ENCODE peak calls at places on chromosome 14, in seven cellular contexts. E, X, O, G, I, C and D are unnamed samples.

GRCh38 chr14:64945431-64945830 is 2.9 kb upstream of the GPX2 start:
- DNase-seq in E (no peak), X (no peak), O (no peak), G (no peak), I (no peak), C (no peak), D (no peak)

GRCh38 chr14:99850705-99851104 is 57.5 kb downstream of the EML1 start:
- DNase-seq in E (peak), X (no peak), O (no peak), G (no peak), I (no peak), C (peak), D (no peak)

GRCh38 chr14:92362781-92363235 is 39.8 kb downstream of the SLC24A4 start:
- DNase-seq in E (peak), X (no peak), O (no peak), G (no peak), I (peak), C (no peak), D (no peak)

GRCh38 chr14:22478670-22479069 is 110.4 kb downstream of the DAD1 start:
- DNase-seq in E (no peak), X (no peak), O (no peak), G (no peak), I (no peak), C (no peak), D (no peak)

GRCh38 chr14:96905825-96906224 is 108.6 kb downstream of the VRK1 start:
- DNase-seq in E (no peak), X (no peak), O (no peak), G (no peak), I (no peak), C (no peak), D (no peak)

GRCh38 chr14:104817930-104818713 is 17.2 kb downstream of the ZBTB42 start:
- DNase-seq in E (no peak), X (no peak), O (no peak), G (no peak), I (no peak), C (no peak), D (no peak)

GRCh38 chr14:92729632-92730358 is 18.6 kb downstream of the LGMN start:
- DNase-seq in E (peak), X (no peak), O (no peak), G (no peak), I (no peak), C (peak), D (no peak)

GRCh38 chr14:61556455-61556854 is 138.9 kb upstream of the HIF1A start:
- DNase-seq in E (no peak), X (no peak), O (no peak), G (no peak), I (no peak), C (no peak), D (no peak)

GRCh38 chr14:94383777-94384176 is 4.6 kb downstream of the SERPINA1 start:
- DNase-seq in E (no peak), X (no peak), O (no peak), G (peak), I (peak), C (no peak), D (no peak)

GRCh38 chr14:105026033-105026785 is 5.3 kb upstream of the CDCA4 start:
- DNase-seq in E (peak), X (no peak), O (no peak), G (no peak), I (no peak), C (peak), D (no peak)

GRCh38 chr14:94056579-94057308 is 24.3 kb downstream of the DDX24 start:
- DNase-seq in E (no peak), X (no peak), O (no peak), G (no peak), I (no peak), C (peak), D (no peak)

GRCh38 chr14:91388551-91388975 is 29.1 kb downstream of the CCDC88C start:
- DNase-seq in E (peak), X (no peak), O (no peak), G (no peak), I (no peak), C (peak), D (no peak)

GRCh38 chr14:60204843-60205774 is 39.9 kb upstream of the DHRS7 start:
- DNase-seq in E (no peak), X (no peak), O (no peak), G (no peak), I (no peak), C (no peak), D (no peak)

GRCh38 chr14:72332871-72333270 is 400.6 kb downstream of the RGS6 start:
- DNase-seq in E (no peak), X (peak), O (no peak), G (no peak), I (no peak), C (no peak), D (no peak)

GRCh38 chr14:59428581-59429012 is 36.6 kb downstream of the GPR135 start:
- DNase-seq in E (peak), X (no peak), O (no peak), G (no peak), I (no peak), C (peak), D (no peak)

GRCh38 chr14:53336729-53337128 is 183.6 kb upstream of the DDHD1 start:
- DNase-seq in E (no peak), X (no peak), O (no peak), G (no peak), I (no peak), C (no peak), D (no peak)

GRCh38 chr14:83395321-83395720 is 1861.7 kb upstream of the SEL1L start:
- DNase-seq in E (peak), X (no peak), O (no peak), G (no peak), I (no peak), C (no peak), D (no peak)

GRCh38 chr14:35244542-35244941 is 47.6 kb upstream of the PSMA6 start:
- DNase-seq in E (no peak), X (no peak), O (no peak), G (no peak), I (no peak), C (no peak), D (no peak)

GRCh38 chr14:91754819-91755218 is 22.9 kb upstream of the CATSPERB start:
- DNase-seq in E (no peak), X (no peak), O (no peak), G (no peak), I (no peak), C (no peak), D (no peak)

GRCh38 chr14:104977681-104978647 is at the start of gene AHNAK2:
- DNase-seq in E (peak), X (peak), O (peak), G (peak), I (peak), C (peak), D (peak)

GRCh38 chr14:55715889-55716288 is 135.9 kb downstream of the KTN1 start:
- DNase-seq in E (peak), X (peak), O (peak), G (no peak), I (no peak), C (peak), D (no peak)

GRCh38 chr14:45249847-45250575 is 3.0 kb downstream of the MIS18BP1 start:
- DNase-seq in E (peak), X (no peak), O (no peak), G (no peak), I (no peak), C (peak), D (no peak)

GRCh38 chr14:101072945-101073597 is 169.5 kb upstream of the RTL1 start:
- DNase-seq in E (peak), X (peak), O (peak), G (peak), I (peak), C (peak), D (peak)

GRCh38 chr14:36935976-36936678 is 236.3 kb downstream of the SLC25A21 start:
- DNase-seq in E (peak), X (no peak), O (no peak), G (no peak), I (no peak), C (no peak), D (no peak)

GRCh38 chr14:50260511-50260910 is 29.1 kb upstream of the SOS2 start:
- DNase-seq in E (peak), X (peak), O (peak), G (no peak), I (no peak), C (peak), D (no peak)

GRCh38 chr14:77290705-77291104 is 19.7 kb upstream of the NGB start:
- DNase-seq in E (peak), X (peak), O (no peak), G (no peak), I (no peak), C (peak), D (no peak)

GRCh38 chr14:105067140-105067968 is 2.1 kb upstream of the GPR132 start:
- DNase-seq in E (peak), X (no peak), O (peak), G (no peak), I (no peak), C (peak), D (no peak)

GRCh38 chr14:37889087-37889486 is 293.7 kb downstream of the TTC6 start:
- DNase-seq in E (no peak), X (peak), O (no peak), G (no peak), I (no peak), C (no peak), D (no peak)

GRCh38 chr14:92475037-92475436 is 38.5 kb upstream of the RIN3 start:
- DNase-seq in E (no peak), X (no peak), O (no peak), G (no peak), I (no peak), C (no peak), D (no peak)

GRCh38 chr14:84806627-84807026 is 723.3 kb upstream of the FLRT2 start:
- DNase-seq in E (no peak), X (peak), O (no peak), G (no peak), I (no peak), C (no peak), D (no peak)

GRCh38 chr14:23563473-23564180 is 4.0 kb downstream of the AP1G2 start:
- DNase-seq in E (no peak), X (no peak), O (peak), G (no peak), I (no peak), C (no peak), D (no peak)

GRCh38 chr14:99424306-99424877 is 56.3 kb downstream of the SETD3 start:
- DNase-seq in E (no peak), X (peak), O (peak), G (no peak), I (peak), C (no peak), D (no peak)

GRCh38 chr14:20627337-20628032 is 14.0 kb downstream of the OR6S1 start:
- DNase-seq in E (no peak), X (no peak), O (no peak), G (no peak), I (no peak), C (no peak), D (no peak)

GRCh38 chr14:102501751-102502315 is 7.7 kb downstream of the ANKRD9 start:
- DNase-seq in E (no peak), X (no peak), O (peak), G (peak), I (peak), C (no peak), D (no peak)

GRCh38 chr14:102502571-102502970 is 7.0 kb downstream of the ANKRD9 start:
- DNase-seq in E (no peak), X (no peak), O (no peak), G (no peak), I (no peak), C (no peak), D (no peak)

GRCh38 chr14:102499401-102500189 is 10.0 kb downstream of the ANKRD9 start:
- DNase-seq in E (no peak), X (no peak), O (no peak), G (no peak), I (peak), C (no peak), D (no peak)

GRCh38 chr14:102500190-102500661 is 9.3 kb downstream of the ANKRD9 start:
- DNase-seq in E (peak), X (no peak), O (no peak), G (no peak), I (peak), C (peak), D (no peak)

GRCh38 chr14:102500724-102501123 is 8.9 kb downstream of the ANKRD9 start:
- DNase-seq in E (no peak), X (no peak), O (no peak), G (no peak), I (peak), C (no peak), D (no peak)
- H4K8ac ChIP-seq in E (no peak), X (no peak), O (no peak), G (no peak), I (no peak), C (no peak), D (no peak)

DNA sequence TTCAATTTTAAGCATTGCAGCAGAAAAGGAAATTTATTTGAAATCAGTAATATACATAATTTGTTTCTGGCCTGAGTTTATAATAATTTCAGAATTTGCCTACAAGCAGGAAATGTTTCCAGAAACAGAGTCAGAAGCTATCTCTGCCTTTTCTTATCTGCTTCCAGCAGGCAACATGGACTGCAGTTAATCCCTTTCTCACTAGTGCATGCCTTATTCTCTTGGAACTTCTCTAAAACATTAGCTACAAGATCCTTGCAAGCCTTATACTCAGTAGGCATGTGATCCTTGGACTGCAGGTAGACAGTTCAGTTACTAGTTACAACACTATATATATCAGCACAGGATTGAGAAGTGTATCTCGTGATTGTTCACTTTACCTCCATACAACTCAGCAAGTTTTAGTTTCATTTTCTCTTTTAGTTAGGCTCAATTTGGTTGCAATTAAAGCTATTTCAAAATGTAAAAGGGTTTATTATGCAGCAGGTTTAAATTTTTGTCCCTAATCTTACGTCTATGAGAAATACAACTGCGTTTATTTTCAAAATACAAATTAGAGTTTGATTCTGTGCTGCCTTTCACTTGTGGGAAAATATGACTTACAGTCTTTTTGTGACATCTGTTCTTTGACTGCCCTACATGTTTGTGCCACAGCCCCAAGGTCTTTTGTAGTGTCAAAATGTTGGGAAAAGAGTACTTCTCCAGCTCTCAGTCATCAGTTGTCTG is 709.1 kb upstream of the FOXG1 start:
- DNase-seq in E (no peak), X (peak), O (no peak), G (no peak), I (no peak), C (no peak), D (no peak)
- H4K8ac ChIP-seq in E (no peak), X (no peak), O (no peak), G (no peak), I (no peak), C (no peak), D (no peak)

GRCh38 chr14:63182967-63183366 is 21.3 kb upstream of the RHOJ start:
- DNase-seq in E (no peak), X (no peak), O (no peak), G (no peak), I (no peak), C (no peak), D (no peak)
- H4K8ac ChIP-seq in E (no peak), X (no peak), O (no peak), G (no peak), I (no peak), C (no peak), D (no peak)

DNA sequence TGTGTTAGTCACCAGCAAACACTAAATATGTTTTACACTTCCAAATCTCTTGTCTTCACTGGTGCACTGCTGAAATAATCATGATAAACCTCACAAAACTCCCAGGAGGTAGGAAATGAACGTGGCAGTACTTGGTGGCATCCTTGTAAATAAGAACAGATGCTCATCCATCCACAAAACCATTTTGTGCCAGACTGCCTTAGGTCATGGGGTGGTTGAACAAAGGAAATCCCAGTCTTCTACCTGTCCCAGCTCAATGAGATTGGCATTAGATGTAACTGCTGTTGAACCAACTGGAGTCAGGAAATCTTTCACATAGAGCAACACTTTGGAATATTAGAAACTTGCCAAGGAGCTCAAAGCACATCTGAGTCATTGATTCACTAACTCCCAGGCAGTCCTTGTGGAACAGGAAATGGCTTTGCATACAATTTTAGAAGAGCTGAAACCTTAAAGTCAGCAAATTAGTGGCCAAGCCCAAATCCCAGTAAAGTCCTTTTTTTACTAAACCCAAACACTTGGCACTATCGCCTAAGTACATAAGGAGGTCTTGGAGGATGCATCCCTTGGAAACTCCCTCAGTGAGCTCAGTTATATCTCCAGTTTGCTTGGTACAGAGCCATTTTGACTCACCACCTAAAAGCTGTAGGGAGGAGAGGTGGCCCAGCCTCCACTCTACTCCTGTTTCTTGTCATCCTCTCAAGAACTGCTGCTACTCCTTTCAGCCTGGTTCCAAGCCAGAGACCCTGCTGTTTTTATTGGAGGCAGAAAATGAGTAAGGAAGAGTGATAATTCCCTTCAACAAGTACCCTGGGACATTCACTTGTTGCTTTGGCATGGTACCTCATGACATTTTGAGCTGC is 208.0 kb downstream of the NOVA1 start:
- DNase-seq in E (peak), X (no peak), O (no peak), G (no peak), I (no peak), C (peak), D (no peak)
- H4K8ac ChIP-seq in E (no peak), X (no peak), O (no peak), G (no peak), I (no peak), C (no peak), D (no peak)

DNA sequence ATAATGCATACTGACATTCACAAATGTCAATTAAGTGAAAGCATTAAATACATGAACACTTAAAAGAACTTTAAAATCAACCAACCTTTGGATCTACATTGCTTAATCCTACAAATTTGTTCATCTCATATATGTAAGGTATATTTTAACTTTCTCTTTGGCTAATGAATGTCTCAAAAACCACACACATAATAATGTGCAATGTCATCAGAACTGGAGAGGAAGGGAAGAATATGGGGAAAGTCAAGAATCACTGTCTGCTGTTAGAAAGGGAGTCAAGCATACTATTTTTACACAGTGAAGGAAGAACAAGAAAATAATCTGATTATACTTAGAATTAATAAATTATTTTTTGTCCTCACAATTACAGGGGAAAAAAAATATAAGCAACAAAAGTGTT is 4.9 kb downstream of the GMFB start:
- DNase-seq in E (no peak), X (no peak), O (no peak), G (no peak), I (no peak), C (no peak), D (no peak)
- H4K8ac ChIP-seq in E (no peak), X (no peak), O (no peak), G (no peak), I (no peak), C (no peak), D (no peak)

GRCh38 chr14:66495214-66496098 is 9.3 kb downstream of the CCDC196 start:
- DNase-seq in E (peak), X (peak), O (no peak), G (no peak), I (peak), C (peak), D (peak)
- H4K8ac ChIP-seq in E (no peak), X (no peak), O (no peak), G (no peak), I (no peak), C (no peak), D (no peak)

GRCh38 chr14:75247939-75248338 is 30.7 kb upstream of the FOS start:
- DNase-seq in E (no peak), X (no peak), O (no peak), G (no peak), I (no peak), C (no peak), D (no peak)
- H4K8ac ChIP-seq in E (no peak), X (no peak), O (no peak), G (no peak), I (no peak), C (no peak), D (no peak)

GRCh38 chr14:68487805-68488590 is 304.9 kb downstream of the ZFP36L1 start:
- DNase-seq in E (peak), X (no peak), O (peak), G (no peak), I (no peak), C (no peak), D (no peak)

GRCh38 chr14:68492889-68493288 is 300.0 kb downstream of the ZFP36L1 start:
- DNase-seq in E (no peak), X (no peak), O (no peak), G (no peak), I (no peak), C (no peak), D (no peak)

GRCh38 chr14:68495101-68495637 is 297.7 kb downstream of the ZFP36L1 start:
- DNase-seq in E (no peak), X (no peak), O (no peak), G (no peak), I (no peak), C (no peak), D (no peak)

GRCh38 chr14:68495638-68496114 is 297.2 kb downstream of the ZFP36L1 start:
- DNase-seq in E (no peak), X (no peak), O (no peak), G (no peak), I (no peak), C (no peak), D (no peak)

DNA sequence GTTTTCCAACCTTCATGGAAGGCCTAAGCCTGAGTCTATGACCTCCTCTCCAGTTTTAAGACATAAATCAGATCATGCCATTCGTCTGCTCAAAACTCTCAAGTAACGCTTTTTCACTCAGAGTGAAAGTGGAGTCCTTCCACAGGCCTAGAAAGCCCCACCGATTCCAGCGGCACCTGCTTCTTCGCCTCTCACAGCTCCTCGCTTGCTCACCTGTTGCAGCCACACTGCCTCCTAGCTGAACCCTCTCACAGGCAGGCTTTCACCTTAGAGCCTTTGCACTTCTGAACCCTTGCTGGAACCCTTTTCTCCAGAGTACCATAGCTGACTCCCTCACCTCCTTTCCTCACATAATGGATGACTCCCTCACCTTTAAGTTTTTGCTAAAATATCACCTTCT is 301.1 kb downstream of the ZFP36L1 start:
- DNase-seq in E (no peak), X (no peak), O (no peak), G (no peak), I (no peak), C (no peak), D (no peak)
- H4K8ac ChIP-seq in E (no peak), X (no peak), O (no peak), G (no peak), I (no peak), C (no peak), D (no peak)

GRCh38 chr14:78325911-78326310 is 155.7 kb downstream of the NRXN3 start:
- DNase-seq in E (no peak), X (peak), O (no peak), G (no peak), I (no peak), C (no peak), D (no peak)
- H4K8ac ChIP-seq in E (no peak), X (no peak), O (no peak), G (no peak), I (no peak), C (no peak), D (no peak)

GRCh38 chr14:68816183-68816942 is 23.5 kb upstream of the ZFP36L1 start:
- DNase-seq in E (peak), X (peak), O (peak), G (peak), I (peak), C (peak), D (peak)
- H4K8ac ChIP-seq in E (peak), X (peak), O (peak), G (peak), I (no peak), C (peak), D (no peak)